ENCODE peak calls at places on chromosomes 12 and 14, in five cellular contexts. One of them, this sample, is unnamed.

GRCh38 chr12:50569876-50570275 is 65.1 kb downstream of the DIP2B start:
- DNase-seq in bronchial epithelial cell: no peak
- DNase-seq in tibial artery: no peak
- DNase-seq in foreskin fibroblast: peak; percentile 25
- DNase-seq in HCT116: no peak
- DNase-seq in this sample: peak; percentile 24

GRCh38 chr12:67034110-67034879 is 234.9 kb upstream of the CAND1 start:
- DNase-seq in bronchial epithelial cell: peak; percentile 96
- DNase-seq in tibial artery: no peak
- DNase-seq in HCT116: no peak
- DNase-seq in foreskin fibroblast: peak; percentile 1
- DNase-seq in this sample: no peak

GRCh38 chr14:77230914-77231313 is 40.1 kb downstream of the NGB start:
- DNase-seq in HCT116: no peak
- DNase-seq in tibial artery: no peak
- DNase-seq in foreskin fibroblast: no peak
- DNase-seq in bronchial epithelial cell: no peak
- DNase-seq in this sample: no peak

GRCh38 chr14:105761842-105762241 is 235.5 kb downstream of the TMEM121 start:
- DNase-seq in foreskin fibroblast: no peak
- DNase-seq in HCT116: no peak
- DNase-seq in bronchial epithelial cell: no peak
- DNase-seq in tibial artery: no peak
- DNase-seq in this sample: no peak

GRCh38 chr14:96705422-96706092 is 91.6 kb upstream of the VRK1 start:
- DNase-seq in tibial artery: no peak
- DNase-seq in bronchial epithelial cell: no peak
- DNase-seq in foreskin fibroblast: no peak
- DNase-seq in HCT116: no peak
- DNase-seq in this sample: no peak

GRCh38 chr14:89288114-89288513 is 128.9 kb downstream of the FOXN3 start:
- DNase-seq in HCT116: no peak
- DNase-seq in bronchial epithelial cell: no peak
- DNase-seq in foreskin fibroblast: no peak
- DNase-seq in tibial artery: no peak
- DNase-seq in this sample: no peak

GRCh38 chr12:77087427-77087826 is 22.1 kb upstream of the E2F7 start:
- DNase-seq in foreskin fibroblast: peak; percentile 53
- DNase-seq in bronchial epithelial cell: peak; percentile 88
- DNase-seq in tibial artery: no peak
- DNase-seq in HCT116: no peak
- DNase-seq in this sample: peak; percentile 93

GRCh38 chr14:34365309-34365915 is 96.6 kb downstream of the SPTSSA start:
- DNase-seq in HCT116: no peak
- DNase-seq in bronchial epithelial cell: no peak
- DNase-seq in foreskin fibroblast: peak; percentile 13
- DNase-seq in tibial artery: no peak
- DNase-seq in this sample: peak; percentile 28

GRCh38 chr14:86774916-86775315 is 1218.1 kb downstream of the GALC start:
- DNase-seq in bronchial epithelial cell: no peak
- DNase-seq in HCT116: no peak
- DNase-seq in foreskin fibroblast: no peak
- DNase-seq in tibial artery: no peak
- DNase-seq in this sample: no peak

GRCh38 chr12:89461649-89462612 is 62.7 kb downstream of the GALNT4 start:
- DNase-seq in bronchial epithelial cell: peak; percentile 75
- DNase-seq in tibial artery: no peak
- DNase-seq in HCT116: peak; percentile 57
- DNase-seq in foreskin fibroblast: peak; percentile 74
- DNase-seq in this sample: peak; percentile 83

GRCh38 chr14:93546642-93547041 is 115.9 kb downstream of the UNC79 start:
- DNase-seq in foreskin fibroblast: no peak
- DNase-seq in bronchial epithelial cell: no peak
- DNase-seq in tibial artery: no peak
- DNase-seq in HCT116: no peak
- DNase-seq in this sample: no peak

GRCh38 chr12:38915783-38916182 is 10.4 kb upstream of the CPNE8 start:
- DNase-seq in tibial artery: no peak
- DNase-seq in HCT116: no peak
- DNase-seq in bronchial epithelial cell: no peak
- DNase-seq in foreskin fibroblast: no peak
- DNase-seq in this sample: no peak

GRCh38 chr12:38926501-38926900 is 21.1 kb upstream of the CPNE8 start:
- DNase-seq in HCT116: no peak
- DNase-seq in tibial artery: no peak
- DNase-seq in foreskin fibroblast: no peak
- DNase-seq in bronchial epithelial cell: no peak
- DNase-seq in this sample: no peak

GRCh38 chr12:38919191-38919590 is 13.8 kb upstream of the CPNE8 start:
- DNase-seq in bronchial epithelial cell: peak; percentile 70
- DNase-seq in tibial artery: no peak
- DNase-seq in HCT116: no peak
- DNase-seq in foreskin fibroblast: no peak
- DNase-seq in this sample: peak; percentile 44

DNA sequence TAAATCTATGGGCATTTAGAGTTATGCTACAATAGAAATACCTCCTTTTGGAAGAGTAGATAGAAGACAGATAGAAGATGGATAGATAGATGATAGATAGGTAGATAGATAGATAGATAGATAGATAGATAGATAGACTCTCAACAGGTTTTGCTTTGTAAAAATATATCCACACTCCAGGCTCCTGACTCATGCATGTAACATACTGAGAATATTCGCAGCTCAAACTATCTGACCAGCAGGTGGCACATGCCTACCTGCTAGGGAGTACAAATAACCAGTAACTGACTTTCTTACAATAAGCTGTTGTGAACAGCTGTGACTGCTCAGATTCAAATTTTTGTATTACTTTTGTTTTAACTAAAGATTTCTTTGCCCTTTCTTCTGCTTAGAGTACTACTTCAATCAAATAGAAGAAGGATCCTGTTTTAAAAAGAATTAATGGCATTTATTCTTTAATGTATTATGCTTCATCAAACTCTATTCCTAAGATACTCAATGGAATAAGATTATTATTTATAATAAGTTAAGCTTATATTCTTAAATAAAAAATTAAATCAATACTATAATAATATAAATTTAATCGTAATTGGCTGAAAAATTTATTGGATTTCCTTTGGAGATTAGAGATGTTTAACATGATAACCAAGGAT is 15.8 kb upstream of the CPNE8 start:
- DNase-seq in tibial artery: peak; percentile 43
- DNase-seq in HCT116: peak; percentile 69
- DNase-seq in foreskin fibroblast: peak; percentile 8
- DNase-seq in bronchial epithelial cell: peak; percentile 80
- DNase-seq in this sample: peak; percentile 72
- TF ChIP-seq CTCF in tibial artery: peak; percentile 17
- TF ChIP-seq CTCF in HCT116: peak; percentile 80
- TF ChIP-seq CTCF in foreskin fibroblast: peak; percentile 46
- TF ChIP-seq CTCF in bronchial epithelial cell: peak; percentile 64
- TF ChIP-seq CTCF in this sample: peak; percentile 63

GRCh38 chr12:129773170-129773493 is 130.7 kb downstream of the TMEM132D start:
- DNase-seq in foreskin fibroblast: no peak
- DNase-seq in HCT116: no peak
- DNase-seq in bronchial epithelial cell: no peak
- DNase-seq in tibial artery: no peak
- DNase-seq in this sample: no peak
- TF ChIP-seq CTCF in foreskin fibroblast: no peak
- TF ChIP-seq CTCF in HCT116: no peak
- TF ChIP-seq CTCF in bronchial epithelial cell: no peak
- TF ChIP-seq CTCF in tibial artery: no peak
- TF ChIP-seq CTCF in this sample: no peak

GRCh38 chr14:24607081-24607480 is 2.4 kb downstream of the GZMH start:
- DNase-seq in tibial artery: no peak
- DNase-seq in foreskin fibroblast: no peak
- DNase-seq in HCT116: no peak
- DNase-seq in bronchial epithelial cell: no peak
- DNase-seq in this sample: no peak

GRCh38 chr14:24607635-24608492 is 1.6 kb downstream of the GZMH start:
- DNase-seq in HCT116: no peak
- DNase-seq in foreskin fibroblast: no peak
- DNase-seq in tibial artery: no peak
- DNase-seq in bronchial epithelial cell: no peak
- DNase-seq in this sample: no peak

GRCh38 chr14:24609667-24610344 is at the start of gene GZMH:
- DNase-seq in HCT116: no peak
- DNase-seq in foreskin fibroblast: no peak
- DNase-seq in tibial artery: no peak
- DNase-seq in bronchial epithelial cell: no peak
- DNase-seq in this sample: no peak

DNA sequence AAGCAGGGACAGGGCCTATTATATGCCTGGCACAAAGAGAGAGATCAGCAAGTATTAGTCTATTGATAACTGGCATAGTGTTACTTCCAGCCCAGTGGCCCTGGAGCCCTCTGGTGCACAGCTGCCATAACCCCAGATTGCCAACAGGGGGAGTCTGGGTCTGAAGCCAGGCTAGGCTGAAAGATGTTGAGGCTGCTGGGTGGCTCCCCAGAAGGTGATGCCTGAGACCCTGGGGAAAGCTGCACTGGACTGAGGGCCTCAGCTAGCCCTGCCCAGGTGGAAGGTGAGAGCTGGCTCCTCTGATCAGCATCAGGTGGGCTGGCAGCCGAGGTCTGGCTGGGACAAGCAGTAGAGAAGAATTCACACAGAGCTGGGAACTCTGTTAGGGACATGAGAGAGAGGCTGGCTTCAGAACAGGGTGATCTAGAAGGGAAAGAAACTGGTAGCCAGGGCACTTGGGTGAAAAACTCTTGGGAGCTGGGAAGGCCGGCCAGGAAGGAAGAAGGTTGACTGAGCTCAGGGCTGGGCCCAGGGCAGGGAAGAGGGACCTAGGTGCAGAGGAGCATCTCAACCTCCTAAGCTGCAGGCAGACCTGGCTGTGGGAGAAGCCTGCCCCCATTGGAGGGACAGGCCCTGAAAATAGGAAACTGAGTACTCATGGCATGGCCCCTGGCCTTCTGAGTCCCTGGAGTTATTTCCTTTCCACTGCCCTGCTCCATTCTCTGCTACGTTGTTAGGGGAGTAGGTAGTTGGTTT is 3.9 kb downstream of the GZMH start:
- DNase-seq in bronchial epithelial cell: peak; percentile 23
- DNase-seq in HCT116: peak; percentile 10
- DNase-seq in tibial artery: no peak
- DNase-seq in foreskin fibroblast: no peak
- DNase-seq in this sample: peak; percentile 2
- TF ChIP-seq CTCF in bronchial epithelial cell: peak; percentile 88
- TF ChIP-seq CTCF in HCT116: peak; percentile 79
- TF ChIP-seq CTCF in tibial artery: peak; percentile 6
- TF ChIP-seq CTCF in foreskin fibroblast: peak; percentile 61
- TF ChIP-seq CTCF in this sample: peak; percentile 55

GRCh38 chr12:28878629-28879028 is 270.4 kb upstream of the FAR2 start:
- DNase-seq in bronchial epithelial cell: no peak
- DNase-seq in tibial artery: no peak
- DNase-seq in foreskin fibroblast: no peak
- DNase-seq in HCT116: no peak
- DNase-seq in this sample: no peak
- TF ChIP-seq CTCF in bronchial epithelial cell: no peak
- TF ChIP-seq CTCF in tibial artery: no peak
- TF ChIP-seq CTCF in foreskin fibroblast: no peak
- TF ChIP-seq CTCF in HCT116: no peak
- TF ChIP-seq CTCF in this sample: no peak

GRCh38 chr14:106877527-106877926 is 1351.1 kb downstream of the TMEM121 start:
- DNase-seq in foreskin fibroblast: no peak
- DNase-seq in tibial artery: no peak
- DNase-seq in bronchial epithelial cell: no peak
- DNase-seq in HCT116: no peak
- DNase-seq in this sample: no peak

GRCh38 chr14:106879241-106879640 is 1352.9 kb downstream of the TMEM121 start:
- DNase-seq in bronchial epithelial cell: peak; percentile 23
- DNase-seq in tibial artery: no peak
- DNase-seq in HCT116: peak; percentile 10
- DNase-seq in foreskin fibroblast: no peak
- DNase-seq in this sample: peak; percentile 11

DNA sequence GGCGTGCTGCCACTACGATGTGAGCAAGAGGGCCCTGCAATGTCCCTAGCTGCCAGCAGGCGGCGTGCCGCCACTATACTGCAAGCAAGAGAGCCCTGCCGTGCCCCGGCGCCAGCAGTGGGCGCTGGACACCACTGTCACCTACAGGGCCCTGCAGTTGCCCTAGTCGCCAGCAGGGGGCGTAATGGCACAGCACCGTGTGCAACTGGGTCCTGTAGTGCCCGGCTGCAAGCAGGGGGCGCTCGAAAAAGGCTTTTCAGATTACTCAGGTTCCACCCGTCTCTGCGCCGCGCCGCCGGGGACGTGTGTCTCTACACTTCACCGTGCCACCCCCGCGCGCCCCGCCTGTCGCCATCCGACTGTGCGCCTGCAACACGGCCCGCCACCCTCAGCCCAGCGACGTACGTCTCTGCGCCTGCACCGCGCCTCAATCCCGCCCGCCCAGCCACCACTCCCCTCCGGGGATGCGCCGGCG is 1356.9 kb downstream of the TMEM121 start:
- DNase-seq in foreskin fibroblast: no peak
- DNase-seq in tibial artery: no peak
- DNase-seq in bronchial epithelial cell: no peak
- DNase-seq in HCT116: no peak
- DNase-seq in this sample: no peak
- TF ChIP-seq CTCF in foreskin fibroblast: peak; percentile 27
- TF ChIP-seq CTCF in tibial artery: peak; percentile 41
- TF ChIP-seq CTCF in bronchial epithelial cell: peak; percentile 44
- TF ChIP-seq CTCF in HCT116: peak; percentile 26
- TF ChIP-seq CTCF in this sample: no peak

DNA sequence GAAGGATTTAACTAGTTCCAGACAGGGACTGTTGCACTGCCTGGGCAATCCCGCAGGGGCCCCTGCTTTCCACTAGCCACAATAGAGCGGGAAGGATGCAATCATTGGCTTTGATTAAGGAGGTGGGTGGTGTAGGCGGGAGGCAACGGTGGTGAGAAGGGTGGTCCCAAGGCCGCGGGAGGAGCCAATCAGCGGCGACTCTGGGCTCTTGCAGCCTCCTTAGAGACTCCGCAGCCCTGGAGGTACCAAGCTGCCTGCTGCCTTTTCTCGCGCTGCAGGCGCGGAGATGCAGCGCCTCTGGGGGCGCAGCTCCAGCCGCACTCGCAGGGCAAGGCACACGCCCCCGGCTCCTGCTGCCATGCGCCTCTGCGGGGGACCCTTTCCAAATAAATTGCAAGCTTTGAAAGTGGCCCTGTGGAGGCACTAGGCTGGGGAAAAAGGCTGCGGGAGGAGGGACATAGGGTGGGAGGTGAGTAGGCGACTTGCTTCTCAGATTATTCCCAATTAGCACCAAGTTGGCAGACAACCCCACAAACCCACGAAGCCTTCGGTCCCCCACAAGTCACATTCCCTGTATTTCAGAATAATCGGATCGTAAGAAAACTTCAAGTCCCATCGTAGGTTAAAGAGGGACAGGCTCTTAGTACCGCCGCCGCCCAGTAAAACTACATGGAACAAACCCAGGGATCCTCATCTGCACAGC is 860 bp upstream of the KCNA1 start:
- DNase-seq in HCT116: no peak
- DNase-seq in bronchial epithelial cell: no peak
- DNase-seq in tibial artery: no peak
- DNase-seq in foreskin fibroblast: peak; percentile 11
- DNase-seq in this sample: peak; percentile 44
- TF ChIP-seq CTCF in HCT116: no peak
- TF ChIP-seq CTCF in bronchial epithelial cell: no peak
- TF ChIP-seq CTCF in tibial artery: no peak
- TF ChIP-seq CTCF in foreskin fibroblast: no peak
- TF ChIP-seq CTCF in this sample: no peak

This sample was measured in fibroblast of mammary gland.